ENCODE peak calls at places on chromosomes 1 and 21, in ten cellular contexts. Q, P, F, T, M, U, Z, O, X and V are unnamed samples.

GRCh38 chr1:11187000-11187399 is 2.2 kb upstream of the ANGPTL7 start:
- DNase-seq in Q (no peak), P (no peak), F (no peak), T (no peak), M (no peak), U (no peak), Z (no peak), O (no peak), X (no peak), V (no peak)

GRCh38 chr1:174247472-174247871 is 88.2 kb downstream of the RABGAP1L start:
- DNase-seq in Q (no peak), P (no peak), F (no peak), T (no peak), M (no peak), U (no peak), Z (no peak), O (no peak), X (no peak), V (no peak)

GRCh38 chr1:22104074-22104473 is 38.8 kb downstream of the WNT4 start:
- DNase-seq in Q (no peak), P (no peak), F (no peak), T (no peak), M (no peak), U (no peak), Z (no peak), O (no peak), X (no peak), V (no peak)

GRCh38 chr21:31731112-31731801 is 661 bp downstream of the SCAF4 start:
- DNase-seq in Q (peak; percentile 38), P (peak; percentile 63), F (no peak), T (no peak), M (no peak), U (no peak), Z (peak; percentile 34), O (peak; percentile 69), X (peak; percentile 24), V (no peak)

GRCh38 chr21:36966066-36966845 is at the start of gene HLCS:
- DNase-seq in Q (peak; percentile 68), P (peak; percentile 80), F (peak; percentile 85), T (peak; percentile 51), M (no peak), U (peak; percentile 62), Z (peak; percentile 70), O (peak; percentile 79), X (peak; percentile 39), V (peak; percentile 39)

GRCh38 chr21:32562426-32562825 is 22.9 kb downstream of the TCP10L start:
- DNase-seq in Q (peak; percentile 70), P (peak; percentile 65), F (no peak), T (peak; percentile 92), M (no peak), U (no peak), Z (peak; percentile 7), O (no peak), X (peak; percentile 91), V (peak; percentile 91)

GRCh38 chr1:63758805-63759204 is 15.0 kb upstream of the ROR1 start:
- DNase-seq in Q (no peak), P (no peak), F (no peak), T (no peak), M (no peak), U (no peak), Z (no peak), O (no peak), X (no peak), V (no peak)

GRCh38 chr1:110006516-110006915 is 22.0 kb downstream of the AHCYL1 start:
- DNase-seq in Q (no peak), P (no peak), F (no peak), T (no peak), M (no peak), U (no peak), Z (no peak), O (no peak), X (peak; percentile 31), V (no peak)

GRCh38 chr1:47986741-47987140 is 10.4 kb downstream of the TRABD2B start:
- DNase-seq in Q (peak; percentile 37), P (peak; percentile 63), F (no peak), T (peak; percentile 36), M (no peak), U (no peak), Z (no peak), O (no peak), X (peak; percentile 27), V (peak; percentile 50)

GRCh38 chr21:29025328-29025713 is 853 bp downstream of the USP16 start:
- DNase-seq in Q (no peak), P (no peak), F (peak; percentile 39), T (peak; percentile 15), M (no peak), U (no peak), Z (no peak), O (no peak), X (peak; percentile 41), V (no peak)

GRCh38 chr1:201503397-201504176 is 3.3 kb downstream of the CSRP1 start:
- DNase-seq in Q (peak; percentile 84), P (peak; percentile 69), F (peak; percentile 86), T (peak; percentile 99), M (no peak), U (no peak), Z (no peak), O (no peak), X (peak; percentile 99), V (peak; percentile 95)
- H3K4me3 ChIP-seq in Q (peak overlapping the region; percentile 67), P (peak overlapping the region; percentile 19), F (peak overlapping the region; percentile 44), T (peak overlapping the region; percentile 85), M (no peak overlapping the region), U (no peak overlapping the region), Z (no peak overlapping the region), O (peak overlapping the region; percentile 79), X (peak overlapping the region; percentile 78), V (no peak overlapping the region)

DNA sequence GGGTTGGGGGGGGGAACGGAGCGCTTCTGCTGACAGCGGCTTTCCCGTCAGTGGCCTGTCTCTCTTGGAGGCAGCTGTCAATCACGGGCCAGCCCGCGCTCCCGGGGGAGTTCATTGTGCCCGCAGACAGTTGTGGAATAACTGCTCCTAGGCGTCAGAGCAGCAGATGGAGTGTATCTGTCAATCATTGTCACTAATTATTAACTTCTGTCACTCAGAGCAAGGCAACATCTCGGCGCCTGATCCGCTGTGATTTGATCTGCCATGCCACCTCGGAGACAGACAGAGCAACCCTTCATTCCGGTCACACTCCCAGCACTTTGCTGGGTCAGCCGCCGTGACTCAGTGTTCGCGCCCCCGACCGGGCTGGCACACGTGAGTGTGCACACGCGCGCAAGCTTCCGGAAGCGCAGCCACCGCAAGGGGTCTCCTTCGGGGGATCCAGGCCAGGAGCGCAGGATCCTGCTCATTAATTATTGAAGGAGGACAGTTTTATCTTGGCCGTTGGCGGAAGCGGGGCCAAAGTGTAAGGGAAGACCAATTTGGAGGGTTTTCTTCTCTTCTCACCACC is 75.8 kb downstream of the RRAGC start:
- DNase-seq in Q (no peak), P (no peak), F (no peak), T (no peak), M (no peak), U (no peak), Z (no peak), O (no peak), X (no peak), V (no peak)
- H3K4me3 ChIP-seq in Q (no peak overlapping the region), P (no peak overlapping the region), F (no peak overlapping the region), T (no peak overlapping the region), M (no peak overlapping the region), U (no peak overlapping the region), Z (no peak overlapping the region), O (no peak overlapping the region), X (no peak overlapping the region), V (no peak overlapping the region)

GRCh38 chr1:153402226-153402625 is 11.4 kb upstream of the S100A8 start:
- DNase-seq in Q (no peak), P (no peak), F (no peak), T (no peak), M (no peak), U (no peak), Z (no peak), O (no peak), X (no peak), V (no peak)

GRCh38 chr1:153403421-153404085 is 12.7 kb upstream of the S100A8 start:
- DNase-seq in Q (no peak), P (no peak), F (no peak), T (no peak), M (no peak), U (no peak), Z (no peak), O (no peak), X (no peak), V (no peak)

GRCh38 chr1:153399401-153400055 is 8.7 kb upstream of the S100A8 start:
- DNase-seq in Q (no peak), P (no peak), F (no peak), T (no peak), M (no peak), U (no peak), Z (no peak), O (no peak), X (no peak), V (no peak)

GRCh38 chr1:153400244-153400643 is 9.4 kb upstream of the S100A8 start:
- DNase-seq in Q (no peak), P (no peak), F (no peak), T (peak; percentile 7), M (no peak), U (no peak), Z (no peak), O (no peak), X (no peak), V (peak; percentile 5)

GRCh38 chr1:153401461-153401860 is 10.6 kb upstream of the S100A8 start:
- DNase-seq in Q (no peak), P (no peak), F (no peak), T (no peak), M (no peak), U (no peak), Z (no peak), O (no peak), X (no peak), V (no peak)
- H3K4me3 ChIP-seq in Q (no peak overlapping the region), P (no peak overlapping the region), F (no peak overlapping the region), T (no peak overlapping the region), M (no peak overlapping the region), U (no peak overlapping the region), Z (no peak overlapping the region), O (no peak overlapping the region), X (no peak overlapping the region), V (no peak overlapping the region)

GRCh38 chr1:162629651-162630050 is 2.6 kb upstream of the DDR2 start:
- DNase-seq in Q (no peak), P (no peak), F (no peak), T (peak; percentile 75), M (no peak), U (no peak), Z (no peak), O (no peak), X (peak; percentile 87), V (peak; percentile 81)

GRCh38 chr1:162633327-162633762 is 1.1 kb downstream of the DDR2 start:
- DNase-seq in Q (no peak), P (no peak), F (no peak), T (peak; percentile 63), M (no peak), U (no peak), Z (no peak), O (no peak), X (peak; percentile 66), V (peak; percentile 79)

GRCh38 chr1:162632743-162633326 is 571 bp downstream of the DDR2 start:
- DNase-seq in Q (peak; percentile 34), P (no peak), F (no peak), T (peak; percentile 45), M (no peak), U (no peak), Z (no peak), O (no peak), X (peak; percentile 67), V (peak; percentile 56)

GRCh38 chr1:162632234-162632666 is at the start of gene DDR2:
- DNase-seq in Q (peak; percentile 83), P (peak; percentile 84), F (no peak), T (peak; percentile 97), M (no peak), U (no peak), Z (no peak), O (no peak), X (peak; percentile 90), V (peak; percentile 99)

GRCh38 chr1:162631546-162632233 is 574 bp upstream of the DDR2 start:
- DNase-seq in Q (peak; percentile 51), P (peak; percentile 52), F (no peak), T (peak; percentile 82), M (no peak), U (no peak), Z (no peak), O (no peak), X (peak; percentile 86), V (peak; percentile 84)
- H3K4me3 ChIP-seq in Q (peak overlapping the region; percentile 52), P (peak overlapping the region; percentile 66), F (no peak overlapping the region), T (peak overlapping the region; percentile 85), M (no peak overlapping the region), U (no peak overlapping the region), Z (no peak overlapping the region), O (peak overlapping the region; percentile 50), X (peak overlapping the region; percentile 59), V (peak overlapping the region; percentile 85)